ENCODE peak calls at places on chromosomes 3 and 15, in five cellular contexts. W is SK-N-SH, X is spleen, N is psoas muscle, R is uterus. T is an unnamed sample.

GRCh38 chr3:55662683-55663082 is 175.6 kb upstream of the WNT5A start:
- DNase-seq in W (no peak), X (no peak), N (no peak), R (no peak), T (no peak)

GRCh38 chr15:98437752-98438151 is 210.6 kb upstream of the IGF1R start:
- DNase-seq in W (no peak), X (no peak), N (no peak), R (no peak), T (no peak)

GRCh38 chr3:86978111-86978528 is 12.8 kb downstream of the VGLL3 start:
- DNase-seq in W (no peak), X (no peak), N (peak), R (no peak), T (no peak)

GRCh38 chr3:43180027-43180426 is 74.1 kb upstream of the POMGNT2 start:
- DNase-seq in W (no peak), X (no peak), N (no peak), R (no peak), T (peak)

GRCh38 chr3:4270726-4271125 is 32.4 kb upstream of the SETMAR start:
- DNase-seq in W (no peak), X (no peak), N (no peak), R (no peak), T (no peak)

GRCh38 chr3:55906896-55907295 is 419.8 kb upstream of the WNT5A start:
- DNase-seq in W (no peak), X (no peak), N (no peak), R (no peak), T (no peak)

GRCh38 chr3:106183762-106184391 is 315.1 kb upstream of the CBLB start:
- DNase-seq in W (no peak), X (no peak), N (no peak), R (no peak), T (no peak)

GRCh38 chr15:99630607-99631131 is 64.9 kb downstream of the MEF2A start:
- DNase-seq in W (no peak), X (no peak), N (no peak), R (no peak), T (no peak)

GRCh38 chr3:45132568-45133211 is 13.5 kb downstream of the CDCP1 start:
- DNase-seq in W (no peak), X (no peak), N (no peak), R (no peak), T (no peak)

DNA sequence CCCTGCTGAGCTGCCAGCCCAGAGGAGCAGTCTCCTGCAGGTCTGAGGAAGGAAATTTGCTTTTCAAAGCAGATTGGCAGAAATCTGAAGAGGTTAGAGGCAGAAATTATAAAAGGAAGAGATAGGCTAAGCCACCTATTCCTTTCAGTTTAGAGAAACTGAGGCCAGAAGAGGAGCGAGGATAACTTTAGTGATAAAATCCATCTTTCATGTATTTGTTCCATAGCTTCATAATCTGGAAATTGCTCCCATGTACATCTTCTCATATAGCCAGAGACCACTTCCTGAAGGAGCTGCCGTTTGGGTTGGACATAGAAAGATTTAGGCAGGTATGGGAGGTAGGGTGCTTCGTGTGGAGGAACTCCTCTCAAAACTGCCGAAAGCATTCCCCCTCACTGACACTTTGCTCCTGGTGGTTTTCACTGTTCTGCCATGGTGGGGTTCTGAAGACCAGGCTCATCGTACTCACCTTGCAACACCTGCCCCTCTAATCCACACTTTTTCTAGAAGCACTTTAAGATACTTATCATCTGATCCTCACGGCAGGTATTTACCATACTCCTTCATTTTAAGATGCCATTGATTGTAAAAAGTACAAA is 670 bp upstream of the ACAP2 start:
- DNase-seq in W (no peak), X (no peak), N (no peak), R (no peak), T (no peak)
- H3K27ac ChIP-seq in W (peak), X (peak), N (peak), R (peak), T (peak)

GRCh38 chr3:69352305-69353087 is 33.4 kb downstream of the FRMD4B start:
- DNase-seq in W (no peak), X (no peak), N (no peak), R (no peak), T (no peak)

GRCh38 chr3:69357196-69357595 is 28.7 kb downstream of the FRMD4B start:
- DNase-seq in W (no peak), X (no peak), N (no peak), R (no peak), T (no peak)

GRCh38 chr3:69353088-69353478 is 32.8 kb downstream of the FRMD4B start:
- DNase-seq in W (no peak), X (no peak), N (no peak), R (no peak), T (no peak)

GRCh38 chr3:69354948-69355347 is 30.9 kb downstream of the FRMD4B start:
- DNase-seq in W (no peak), X (no peak), N (no peak), R (no peak), T (no peak)

DNA sequence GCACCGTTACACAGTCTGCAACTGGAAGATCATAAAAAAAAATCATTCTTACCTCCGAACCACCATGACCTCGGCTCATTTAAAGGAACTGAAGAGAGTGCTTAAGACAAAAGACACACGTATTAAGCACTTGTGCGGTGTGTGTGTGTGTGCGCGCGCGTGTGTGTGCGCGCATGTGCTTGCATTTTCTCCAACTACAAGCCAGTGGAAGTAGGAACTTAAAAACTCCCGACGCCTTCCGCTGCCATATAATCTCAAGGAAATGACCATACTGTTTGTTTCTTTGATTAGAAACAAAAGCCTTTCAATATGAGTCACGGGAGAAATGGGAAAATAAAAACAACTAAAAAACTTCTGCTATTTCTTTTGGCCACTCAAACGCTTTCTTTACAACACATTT is 32.4 kb downstream of the FRMD4B start:
- DNase-seq in W (no peak), X (peak), N (no peak), R (no peak), T (no peak)
- H3K4me3 ChIP-seq in W (no peak), X (peak), N (peak), R (no peak), T (no peak)

DNA sequence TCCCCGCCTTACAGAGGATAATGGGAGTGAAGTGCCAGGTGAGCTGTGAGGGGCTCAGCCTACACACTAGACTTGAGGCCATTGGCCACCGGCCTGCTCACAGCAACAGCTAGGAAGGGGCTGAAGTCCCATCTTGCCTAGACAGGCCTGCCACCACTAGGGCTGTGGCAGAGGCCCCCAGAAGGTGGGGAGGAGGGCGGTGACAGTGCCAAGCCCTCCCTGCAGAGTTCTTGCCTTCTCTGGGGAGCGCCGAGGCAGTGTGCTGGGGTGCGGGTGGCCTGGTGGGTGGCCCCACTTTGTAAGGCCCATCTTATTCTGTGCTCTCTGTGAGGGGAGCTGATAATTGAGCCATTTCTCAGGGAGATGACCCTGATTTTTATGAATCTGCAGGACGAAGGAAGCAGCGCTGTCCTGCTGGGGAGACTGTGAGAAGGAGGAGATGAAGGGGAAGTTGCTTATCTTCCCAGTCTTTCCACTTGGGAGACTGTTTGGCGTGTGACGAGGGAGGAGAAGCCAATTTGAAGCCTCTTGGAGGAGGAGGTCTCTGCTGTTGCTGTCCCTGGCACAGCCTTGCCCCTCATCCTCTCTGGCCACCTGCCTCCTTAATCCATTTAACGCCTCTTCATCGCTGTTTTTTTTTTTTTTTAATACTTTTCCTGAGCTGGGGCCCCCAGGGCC is 104.3 kb downstream of the LINGO1 start:
- DNase-seq in W (peak), X (peak), N (no peak), R (no peak), T (peak)
- H3K27ac ChIP-seq in W (no peak), X (peak), N (no peak), R (peak), T (no peak)

DNA sequence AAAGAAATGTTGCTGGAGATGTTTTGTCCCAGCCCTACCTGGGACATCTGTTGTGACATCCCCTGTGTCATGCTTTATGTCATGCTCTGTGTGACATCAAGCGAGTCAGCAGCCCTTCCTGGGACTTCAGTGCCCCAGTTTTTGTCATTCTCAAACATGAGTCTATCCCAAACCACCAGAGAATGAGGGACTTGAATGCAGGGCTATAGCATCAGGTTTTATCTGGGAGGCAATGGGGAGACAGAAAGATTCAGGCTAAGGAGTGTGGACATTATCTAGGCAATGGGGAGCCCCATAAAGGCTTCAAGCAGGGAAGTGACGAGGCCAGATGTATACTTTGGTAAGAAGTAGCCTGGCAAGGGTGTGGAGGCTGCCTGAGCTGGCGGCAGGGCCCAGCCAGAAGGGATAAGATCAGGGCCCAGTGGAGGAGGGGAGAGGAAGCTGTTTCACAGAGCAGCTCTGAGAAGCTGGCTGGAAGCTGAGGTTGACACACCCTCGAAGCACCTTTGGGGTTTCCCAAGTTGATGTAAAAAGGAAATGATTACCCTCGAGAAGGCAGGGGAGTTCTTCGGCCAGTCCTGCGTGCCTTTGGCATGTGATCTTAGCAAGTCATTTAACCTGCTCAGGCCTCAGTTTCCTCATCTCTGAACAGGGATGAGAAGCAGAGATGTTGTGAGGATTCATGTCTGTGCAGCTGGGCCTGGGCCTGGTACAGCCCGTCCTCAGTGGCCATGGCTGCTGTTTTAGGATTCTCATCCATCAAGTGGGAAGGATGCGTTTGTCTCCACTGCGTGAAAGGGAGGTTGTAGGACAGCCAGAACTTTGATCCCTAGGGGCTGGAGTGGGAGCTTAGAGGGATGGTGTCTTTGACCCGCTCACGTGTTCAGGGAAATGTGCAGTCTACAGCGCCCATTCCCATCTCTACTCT is 34.3 kb downstream of the IRAK2 start:
- DNase-seq in W (no peak), X (peak), N (no peak), R (no peak), T (peak)
- H3K4me3 ChIP-seq in W (no peak), X (peak), N (no peak), R (no peak), T (no peak)

DNA sequence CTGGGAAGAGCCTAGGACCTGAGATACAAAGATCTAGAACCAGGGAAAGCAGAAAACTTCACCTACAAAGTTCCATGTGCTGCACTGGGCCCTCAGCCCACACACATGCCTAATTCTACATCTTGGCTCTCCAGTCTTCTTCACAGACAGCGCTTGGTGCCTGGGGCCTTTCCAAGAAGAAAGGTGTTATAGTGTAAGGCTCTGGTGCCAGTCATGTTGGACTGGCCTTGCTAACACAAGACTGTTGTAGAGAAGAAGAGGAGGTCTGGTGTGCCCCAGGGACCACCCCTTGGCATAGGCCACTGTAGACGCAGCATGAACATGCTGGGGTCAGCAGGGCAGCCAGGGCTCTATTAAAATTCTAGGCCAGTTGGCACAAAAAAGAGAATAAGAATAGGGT is 226.2 kb upstream of the CTNNB1 start:
- DNase-seq in W (no peak), X (no peak), N (no peak), R (no peak), T (no peak)
- H3K27ac ChIP-seq in W (no peak), X (no peak), N (no peak), R (no peak), T (no peak)

GRCh38 chr3:58235970-58236369 is 1.6 kb upstream of the ABHD6 start:
- DNase-seq in W (no peak), X (no peak), N (no peak), R (no peak), T (no peak)
- H3K4me3 ChIP-seq in W (no peak), X (peak), N (no peak), R (no peak), T (no peak)

GRCh38 chr15:88900982-88901418 is 5.7 kb upstream of the HAPLN3 start:
- DNase-seq in W (no peak), X (no peak), N (no peak), R (no peak), T (no peak)
- H3K27ac ChIP-seq in W (peak), X (no peak), N (peak), R (no peak), T (no peak)

DNA sequence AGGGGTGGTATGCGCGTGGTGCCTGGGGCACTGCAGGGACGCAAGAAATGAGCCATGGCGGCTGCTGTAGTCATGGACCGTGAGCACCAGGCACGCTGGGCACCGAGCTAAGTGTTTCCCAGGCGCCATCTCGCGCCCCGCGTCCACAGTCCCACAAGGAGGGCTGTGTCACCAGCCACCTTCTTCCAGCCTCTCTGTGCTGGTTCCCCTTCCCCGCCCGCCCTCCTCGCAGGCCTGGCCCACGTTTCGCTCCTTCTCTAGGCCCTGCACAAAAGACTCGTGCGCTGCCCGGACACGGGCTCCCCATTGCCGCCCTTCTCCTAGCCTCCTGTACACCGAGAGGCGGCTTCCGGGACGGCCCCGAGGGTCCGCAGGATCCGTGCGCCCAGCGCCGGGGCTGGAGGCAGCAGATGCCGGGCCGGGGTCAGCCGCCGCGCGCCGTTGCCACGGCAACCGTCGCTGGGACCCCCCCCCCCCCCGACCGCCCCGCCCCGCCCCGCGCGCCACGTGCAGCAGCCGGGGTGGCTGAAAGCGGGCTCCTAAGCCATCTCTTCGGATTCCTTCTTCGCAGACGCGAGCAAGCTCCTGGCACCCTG is 113.4 kb downstream of the SRGAP3 start:
- DNase-seq in W (peak), X (no peak), N (peak), R (no peak), T (no peak)
- H3K4me3 ChIP-seq in W (no peak), X (peak), N (peak), R (peak), T (no peak)

GRCh38 chr3:197490659-197491058 is 65.1 kb downstream of the BDH1 start:
- DNase-seq in W (no peak), X (no peak), N (no peak), R (no peak), T (no peak)
- H3K27ac ChIP-seq in W (peak), X (no peak), N (no peak), R (no peak), T (peak)

T was measured in RWPE2.